ENCODE peak calls at places on chromosomes 7 and 10, in five cellular contexts. L is activated T-cell treated with anti-CD3 and anti-CD28 coated beads for 1 hour; Z is activated T-helper 1 cell treated with anti-CD3 and anti-CD28 coated beads, Interleukin-12 subunit alpha, Interleukin-12 subunit beta, Interleukin-2, Interleukin-4 antibody, amounts not matched to agents 30 ng/mL and 10 ng/mL and 1 ng/mL, durations not matched to agents 14 hours and 24 hours and 36 hours; G is H9; I is right cardiac atrium. V is an unnamed sample.
A peak's percentile ranks its signal among the peaks of the same experiment; 100 is the strongest.

GRCh38 chr10:86204421-86205045 is 162.1 kb downstream of the GRID1 start:
- DNase-seq in L (no peak), Z (no peak), G (no peak), I (no peak), V (no peak)

GRCh38 chr10:16521311-16522016 is at the start of gene C1QL3:
- DNase-seq in L (no peak), Z (peak; percentile 10), G (peak; percentile 51), I (peak; percentile 50), V (peak; percentile 48)

GRCh38 chr10:44906476-44906875 is 4.7 kb upstream of the TMEM72 start:
- DNase-seq in L (no peak), Z (no peak), G (no peak), I (no peak), V (no peak)

GRCh38 chr10:69345402-69345801 is 67.1 kb downstream of the HK1 start:
- DNase-seq in L (no peak), Z (no peak), G (peak; percentile 59), I (no peak), V (no peak)

GRCh38 chr7:69839782-69840181 is 241.5 kb downstream of the AUTS2 start:
- DNase-seq in L (no peak), Z (no peak), G (no peak), I (no peak), V (no peak)

GRCh38 chr10:62069452-62070191 is 168.1 kb downstream of the ARID5B start:
- DNase-seq in L (no peak), Z (no peak), G (no peak), I (no peak), V (no peak)

GRCh38 chr10:59242991-59243390 is 66.5 kb downstream of the PHYHIPL start:
- DNase-seq in L (no peak), Z (no peak), G (no peak), I (no peak), V (no peak)

GRCh38 chr7:2621061-2621828 is 10.5 kb upstream of the TTYH3 start:
- DNase-seq in L (no peak), Z (no peak), G (peak; percentile 71), I (peak; percentile 90), V (peak; percentile 65)

GRCh38 chr7:108094933-108095710 is 35.0 kb downstream of the LAMB4 start:
- DNase-seq in L (no peak), Z (no peak), G (no peak), I (no peak), V (peak; percentile 84)

GRCh38 chr7:124762611-124763143 is 2.9 kb downstream of the GPR37 start:
- DNase-seq in L (no peak), Z (no peak), G (no peak), I (no peak), V (no peak)

GRCh38 chr10:5609952-5610616 is 56.3 kb downstream of the ASB13 start:
- DNase-seq in L (no peak), Z (no peak), G (no peak), I (no peak), V (no peak)

GRCh38 chr10:86246279-86246940 is 120.2 kb downstream of the GRID1 start:
- DNase-seq in L (no peak), Z (no peak), G (no peak), I (no peak), V (no peak)

GRCh38 chr10:61642073-61642637 is 20.6 kb upstream of the CABCOCO1 start:
- DNase-seq in L (no peak), Z (no peak), G (no peak), I (no peak), V (peak; percentile 58)

GRCh38 chr10:97373456-97373855 is 27.7 kb downstream of the RRP12 start:
- DNase-seq in L (no peak), Z (no peak), G (no peak), I (no peak), V (no peak)

GRCh38 chr10:51215956-51216834 is 141.9 kb downstream of the PRKG1 start:
- DNase-seq in L (no peak), Z (no peak), G (no peak), I (no peak), V (no peak)

GRCh38 chr7:27179503-27180430 is 5.3 kb downstream of the HOXA11 start:
- DNase-seq in L (peak; percentile 61), Z (peak; percentile 33), G (peak; percentile 83), I (peak; percentile 81), V (peak; percentile 70)

GRCh38 chr7:81206217-81206616 is 287.4 kb upstream of the SEMA3C start:
- DNase-seq in L (no peak), Z (no peak), G (no peak), I (no peak), V (no peak)

GRCh38 chr10:96287392-96288105 is 16.2 kb upstream of the BLNK start:
- DNase-seq in L (no peak), Z (no peak), G (no peak), I (no peak), V (no peak)